ENCODE peak calls at places on chromosomes 1 and 21, in four cellular contexts. W, T, V and D are unnamed samples.

GRCh38 chr1:72648465-72648864 is 366.1 kb upstream of the NEGR1 start:
- DNase-seq in T (no peak), V (no peak), W (no peak), D (no peak)

GRCh38 chr1:175317309-175317708 is 124.7 kb upstream of the KIAA0040 start:
- DNase-seq in T (peak; percentile 58), V (no peak), W (peak; percentile 55), D (no peak)

GRCh38 chr1:31932491-31933316 is 5.5 kb downstream of the PTP4A2 start:
- DNase-seq in W (no peak), V (no peak), T (peak; percentile 70), D (peak; percentile 69)

GRCh38 chr1:35085421-35085820 is 6.2 kb downstream of the ZMYM1 start:
- DNase-seq in T (no peak), V (no peak), W (no peak), D (no peak)

GRCh38 chr1:161706483-161707347 is at the start of gene FCRLA:
- DNase-seq in V (peak; percentile 88), W (no peak), T (peak; percentile 55), D (no peak)

GRCh38 chr1:86068841-86069756 is 87.5 kb downstream of the COL24A1 start:
- DNase-seq in T (no peak), W (no peak), V (no peak), D (no peak)

GRCh38 chr1:111565079-111565478 is 54.5 kb upstream of the RAP1A start:
- DNase-seq in W (no peak), V (no peak), T (peak; percentile 31), D (no peak)

GRCh38 chr1:202809597-202810159 is 1.1 kb upstream of the PCAT6 start:
- DNase-seq in W (no peak), T (peak; percentile 44), V (no peak), D (no peak)

GRCh38 chr1:20115479-20115878 is 3.9 kb downstream of the PLA2G2D start:
- DNase-seq in V (no peak), T (no peak), W (peak; percentile 35), D (no peak)

GRCh38 chr1:156704930-156705320 is 458 bp downstream of the CRABP2 start:
- DNase-seq in T (no peak), V (no peak), W (peak; percentile 46), D (no peak)

GRCh38 chr1:93681095-93681548 is 515 bp downstream of the BCAR3 start:
- DNase-seq in V (no peak), W (no peak), T (no peak), D (no peak)

GRCh38 chr1:242784074-242784473 is 259.6 kb upstream of the PLD5 start:
- DNase-seq in T (no peak), V (no peak), W (no peak), D (no peak)

GRCh38 chr1:115755436-115756370 is 12.8 kb downstream of the CASQ2 start:
- DNase-seq in W (no peak), V (no peak), T (no peak), D (no peak)

GRCh38 chr1:30310966-30311742 is 412.2 kb downstream of the MATN1 start:
- DNase-seq in V (no peak), W (no peak), T (no peak), D (no peak)

GRCh38 chr1:41003640-41004220 is 17.8 kb downstream of the SLFNL1 start:
- DNase-seq in W (no peak), V (peak; percentile 95), T (peak; percentile 99), D (peak; percentile 87)

GRCh38 chr1:170959385-170959784 is 24.1 kb downstream of the MROH9 start:
- DNase-seq in T (no peak), W (no peak), V (no peak), D (no peak)

GRCh38 chr1:31377361-31377863 is 4.5 kb upstream of the FABP3 start:
- DNase-seq in W (no peak), V (no peak), T (no peak), D (no peak)

GRCh38 chr1:220755316-220755715 is 7.2 kb downstream of the MTARC2 start:
- DNase-seq in T (no peak), V (no peak), W (no peak), D (no peak)

GRCh38 chr1:71770121-71770520 is 512.2 kb downstream of the NEGR1 start:
- DNase-seq in V (no peak), T (no peak), W (no peak), D (no peak)

GRCh38 chr1:117671781-117672501 is 66.1 kb downstream of the TENT5C start:
- DNase-seq in W (peak; percentile 54), T (peak; percentile 82), V (no peak), D (peak; percentile 46)

GRCh38 chr1:93171549-93172050 is 8.6 kb downstream of the TMED5 start:
- DNase-seq in W (no peak), V (no peak), T (no peak), D (no peak)

GRCh38 chr1:62364726-62365125 is 45.5 kb upstream of the KANK4 start:
- DNase-seq in T (no peak), V (no peak), W (no peak), D (peak; percentile 20)

GRCh38 chr1:205429742-205430464 is 8.0 kb upstream of the LEMD1 start:
- DNase-seq in V (no peak), W (no peak), T (no peak), D (no peak)

GRCh38 chr1:46489638-46490602 is at the start of gene DMBX1:
- DNase-seq in V (no peak), T (peak; percentile 80), W (peak; percentile 82), D (no peak)

GRCh38 chr1:151047925-151048644 is 534 bp downstream of the C1orf56 start:
- DNase-seq in T (peak; percentile 67), V (no peak), W (peak; percentile 76), D (peak; percentile 58)

GRCh38 chr1:30706528-30706927 is 16.9 kb downstream of the MATN1 start:
- DNase-seq in T (no peak), W (no peak), V (no peak), D (no peak)

DNA sequence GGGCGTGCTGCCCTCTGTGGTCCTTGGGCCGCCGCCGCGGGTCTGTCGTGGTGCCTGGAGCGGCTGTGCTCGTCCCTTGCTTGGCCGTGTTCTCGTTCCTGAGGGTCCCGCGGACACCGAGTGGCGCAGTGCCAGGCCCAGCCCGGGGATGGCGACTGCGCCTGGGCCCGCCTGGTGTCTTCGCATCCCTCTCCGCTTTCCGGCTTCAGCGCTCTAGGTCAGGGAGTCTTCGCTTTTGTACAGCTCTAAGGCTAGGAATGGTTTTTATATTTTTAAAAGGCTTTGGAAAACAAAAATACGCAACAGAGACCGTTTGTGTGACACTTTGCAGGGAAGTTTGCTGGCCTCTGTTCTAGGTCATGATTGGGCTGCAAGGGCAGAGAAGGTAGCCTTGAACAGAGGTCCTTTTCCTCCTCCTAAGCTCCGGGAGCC is 657 bp downstream of the SOD1 start:
- DNase-seq in W (peak; percentile 41), T (no peak), V (no peak), D (no peak)
- TF ChIP-seq ETV6 in W (no peak), T (no peak), V (no peak), D (no peak)

GRCh38 chr1:91604632-91605031 is 104.0 kb downstream of the CDC7 start:
- DNase-seq in V (no peak), W (no peak), T (no peak), D (no peak)

GRCh38 chr1:91605566-91605965 is 104.9 kb downstream of the CDC7 start:
- DNase-seq in W (no peak), T (no peak), V (no peak), D (no peak)

GRCh38 chr1:91609571-91609970 is 108.9 kb downstream of the CDC7 start:
- DNase-seq in W (no peak), V (no peak), T (no peak), D (no peak)

GRCh38 chr1:91608876-91609275 is 108.2 kb downstream of the CDC7 start:
- DNase-seq in T (no peak), W (no peak), V (no peak), D (no peak)

GRCh38 chr1:91606546-91607078 is 106.0 kb downstream of the CDC7 start:
- DNase-seq in V (no peak), T (no peak), W (no peak), D (peak; percentile 41)
- TF ChIP-seq ETV6 in V (no peak), T (no peak), W (no peak), D (no peak)

DNA sequence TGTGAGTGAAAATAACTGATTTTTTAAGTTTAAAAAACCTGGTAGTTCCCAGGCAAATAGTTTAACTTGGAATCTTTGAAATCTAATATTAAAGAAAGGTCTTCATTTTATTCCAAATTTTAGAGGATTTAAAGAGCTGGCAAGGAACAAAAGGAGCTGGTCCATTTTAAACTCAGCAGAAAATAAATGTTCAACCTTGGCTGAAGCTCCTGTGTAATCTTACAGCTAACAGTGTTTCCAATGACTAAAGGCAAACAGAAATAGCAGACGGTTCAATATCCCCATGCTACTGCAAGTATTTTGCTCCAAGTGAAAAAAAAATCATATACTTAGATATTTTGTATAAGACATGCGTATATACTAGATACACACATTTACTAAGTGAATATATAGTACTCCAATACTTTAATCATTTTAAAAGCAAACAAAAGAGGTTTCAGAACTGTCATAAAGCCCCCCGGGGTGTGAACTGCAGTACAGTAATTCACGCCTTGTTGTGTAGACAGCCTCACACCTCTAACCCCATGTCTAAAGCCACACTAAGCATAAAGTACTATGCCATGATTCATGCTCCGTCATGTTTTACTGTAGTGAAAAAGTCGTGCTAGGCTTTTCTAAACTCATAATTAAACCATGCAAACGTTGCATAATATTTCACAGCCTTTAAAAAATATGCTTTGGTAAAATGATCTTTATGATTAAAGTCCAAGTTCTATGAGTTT is 132.2 kb downstream of the CLIC6 start:
- DNase-seq in V (no peak), W (no peak), T (no peak), D (no peak)
- TF ChIP-seq ETV6 in V (no peak), W (no peak), T (no peak), D (no peak)

GRCh38 chr21:25582888-25583287 is 24.4 kb downstream of the MRPL39 start:
- DNase-seq in T (no peak), V (no peak), W (no peak), D (no peak)

GRCh38 chr21:25582164-25582563 is 25.1 kb downstream of the MRPL39 start:
- DNase-seq in T (no peak), V (no peak), W (no peak), D (no peak)

GRCh38 chr21:25586242-25586805 is 21.0 kb downstream of the MRPL39 start:
- DNase-seq in T (no peak), V (no peak), W (no peak), D (no peak)

GRCh38 chr21:25583370-25584133 is 23.7 kb downstream of the MRPL39 start:
- DNase-seq in V (no peak), W (no peak), T (no peak), D (no peak)

GRCh38 chr21:25584833-25585232 is 22.4 kb downstream of the MRPL39 start:
- DNase-seq in V (no peak), T (no peak), W (no peak), D (no peak)
- TF ChIP-seq ETV6 in V (no peak), T (no peak), W (no peak), D (no peak)

GRCh38 chr1:108612496-108612895 is 48.4 kb downstream of the HENMT1 start:
- DNase-seq in W (no peak), T (no peak), V (no peak), D (no peak)
- TF ChIP-seq ETV6 in W (no peak), T (no peak), V (no peak), D (no peak)